ENCODE peak calls at places on chromosomes 4 and X, in seven cellular contexts. One of them, this sample, is unnamed.

GRCh38 chrX:144840616-144841015 is 406.7 kb upstream of the SPANXN1 start:
- DNase-seq in Karpas-422: no peak
- DNase-seq in HepG2: no peak
- DNase-seq in upper lobe of right lung: no peak
- DNase-seq in fibroblast of mammary gland: no peak
- DNase-seq in tibial nerve: no peak
- DNase-seq in GM12865: no peak
- DNase-seq in this sample: no peak

GRCh38 chr4:104901438-104901837 is 245.2 kb upstream of the TET2 start:
- DNase-seq in upper lobe of right lung: no peak
- DNase-seq in HepG2: no peak
- DNase-seq in fibroblast of mammary gland: no peak
- DNase-seq in Karpas-422: no peak
- DNase-seq in tibial nerve: no peak
- DNase-seq in GM12865: peak
- DNase-seq in this sample: no peak

GRCh38 chr4:102338405-102338804 is 6.9 kb downstream of the SLC39A8 start:
- DNase-seq in GM12865: no peak
- DNase-seq in fibroblast of mammary gland: peak
- DNase-seq in HepG2: no peak
- DNase-seq in upper lobe of right lung: no peak
- DNase-seq in Karpas-422: no peak
- DNase-seq in tibial nerve: no peak
- DNase-seq in this sample: no peak

GRCh38 chrX:153779891-153780677 is 757 bp upstream of the SRPK3 start:
- DNase-seq in upper lobe of right lung: no peak
- DNase-seq in fibroblast of mammary gland: no peak
- DNase-seq in tibial nerve: no peak
- DNase-seq in Karpas-422: no peak
- DNase-seq in HepG2: no peak
- DNase-seq in GM12865: no peak
- DNase-seq in this sample: no peak

GRCh38 chrX:110759785-110760184 is 35.8 kb downstream of the CHRDL1 start:
- DNase-seq in tibial nerve: no peak
- DNase-seq in Karpas-422: no peak
- DNase-seq in fibroblast of mammary gland: peak
- DNase-seq in GM12865: no peak
- DNase-seq in HepG2: no peak
- DNase-seq in upper lobe of right lung: no peak
- DNase-seq in this sample: no peak

GRCh38 chr4:153507679-153508073 is 41.5 kb downstream of the TMEM131L start:
- DNase-seq in Karpas-422: no peak
- DNase-seq in fibroblast of mammary gland: no peak
- DNase-seq in GM12865: no peak
- DNase-seq in tibial nerve: no peak
- DNase-seq in upper lobe of right lung: no peak
- DNase-seq in HepG2: no peak
- DNase-seq in this sample: no peak

GRCh38 chrX:154829926-154830442 is 4.5 kb downstream of the SMIM9 start:
- DNase-seq in Karpas-422: no peak
- DNase-seq in tibial nerve: no peak
- DNase-seq in HepG2: no peak
- DNase-seq in fibroblast of mammary gland: no peak
- DNase-seq in GM12865: no peak
- DNase-seq in upper lobe of right lung: no peak
- DNase-seq in this sample: no peak

GRCh38 chr4:112410364-112410763 is 105.6 kb downstream of the NEUROG2 start:
- DNase-seq in HepG2: no peak
- DNase-seq in fibroblast of mammary gland: no peak
- DNase-seq in upper lobe of right lung: no peak
- DNase-seq in GM12865: no peak
- DNase-seq in Karpas-422: no peak
- DNase-seq in tibial nerve: no peak
- DNase-seq in this sample: no peak

GRCh38 chr4:3148926-3149325 is 74.4 kb downstream of the HTT start:
- DNase-seq in HepG2: no peak
- DNase-seq in GM12865: no peak
- DNase-seq in tibial nerve: no peak
- DNase-seq in fibroblast of mammary gland: no peak
- DNase-seq in upper lobe of right lung: no peak
- DNase-seq in Karpas-422: no peak
- DNase-seq in this sample: no peak

GRCh38 chr4:57080781-57081650 is 29.2 kb downstream of the IGFBP7 start:
- DNase-seq in HepG2: peak
- DNase-seq in upper lobe of right lung: no peak
- DNase-seq in Karpas-422: no peak
- DNase-seq in GM12865: peak
- DNase-seq in fibroblast of mammary gland: peak
- DNase-seq in tibial nerve: no peak
- DNase-seq in this sample: no peak

GRCh38 chrX:77749695-77750094 is 36.3 kb downstream of the ATRX start:
- DNase-seq in fibroblast of mammary gland: peak
- DNase-seq in tibial nerve: no peak
- DNase-seq in GM12865: no peak
- DNase-seq in HepG2: no peak
- DNase-seq in Karpas-422: no peak
- DNase-seq in upper lobe of right lung: no peak
- DNase-seq in this sample: no peak

GRCh38 chrX:7028246-7028645 is 119.3 kb upstream of the STS start:
- DNase-seq in tibial nerve: no peak
- DNase-seq in upper lobe of right lung: no peak
- DNase-seq in HepG2: no peak
- DNase-seq in fibroblast of mammary gland: peak
- DNase-seq in GM12865: no peak
- DNase-seq in Karpas-422: no peak
- DNase-seq in this sample: no peak

GRCh38 chr4:55079451-55080173 is 45.8 kb downstream of the KDR start:
- DNase-seq in GM12865: no peak
- DNase-seq in HepG2: no peak
- DNase-seq in Karpas-422: no peak
- DNase-seq in fibroblast of mammary gland: no peak
- DNase-seq in tibial nerve: no peak
- DNase-seq in upper lobe of right lung: no peak
- DNase-seq in this sample: no peak

GRCh38 chr4:113232194-113232593 is 182.7 kb downstream of the ANK2 start:
- DNase-seq in HepG2: no peak
- DNase-seq in fibroblast of mammary gland: no peak
- DNase-seq in upper lobe of right lung: no peak
- DNase-seq in Karpas-422: no peak
- DNase-seq in tibial nerve: no peak
- DNase-seq in GM12865: no peak
- DNase-seq in this sample: no peak

GRCh38 chr4:27016551-27016950 is 155.9 kb downstream of the STIM2 start:
- DNase-seq in fibroblast of mammary gland: no peak
- DNase-seq in upper lobe of right lung: no peak
- DNase-seq in GM12865: no peak
- DNase-seq in tibial nerve: no peak
- DNase-seq in Karpas-422: no peak
- DNase-seq in HepG2: no peak
- DNase-seq in this sample: no peak

GRCh38 chr4:26360864-26361263 is 40.0 kb downstream of the RBPJ start:
- DNase-seq in Karpas-422: no peak
- DNase-seq in fibroblast of mammary gland: no peak
- DNase-seq in upper lobe of right lung: no peak
- DNase-seq in GM12865: no peak
- DNase-seq in tibial nerve: no peak
- DNase-seq in HepG2: no peak
- DNase-seq in this sample: no peak

GRCh38 chr4:2595436-2595835 is 59.0 kb downstream of the FAM193A start:
- DNase-seq in upper lobe of right lung: peak
- DNase-seq in tibial nerve: no peak
- DNase-seq in HepG2: no peak
- DNase-seq in Karpas-422: no peak
- DNase-seq in fibroblast of mammary gland: no peak
- DNase-seq in GM12865: peak
- DNase-seq in this sample: no peak

GRCh38 chrX:136910565-136911040 is 30.1 kb upstream of the RBMX start:
- DNase-seq in GM12865: no peak
- DNase-seq in Karpas-422: no peak
- DNase-seq in tibial nerve: no peak
- DNase-seq in upper lobe of right lung: no peak
- DNase-seq in HepG2: no peak
- DNase-seq in fibroblast of mammary gland: peak
- DNase-seq in this sample: no peak

GRCh38 chrX:19867411-19867732 is 20.0 kb downstream of the SH3KBP1 start:
- DNase-seq in HepG2: no peak
- DNase-seq in fibroblast of mammary gland: peak
- DNase-seq in upper lobe of right lung: no peak
- DNase-seq in Karpas-422: no peak
- DNase-seq in GM12865: peak
- DNase-seq in tibial nerve: peak
- DNase-seq in this sample: no peak

GRCh38 chr4:19205853-19206252 is 1045.9 kb upstream of the SLIT2 start:
- DNase-seq in upper lobe of right lung: no peak
- DNase-seq in GM12865: no peak
- DNase-seq in HepG2: no peak
- DNase-seq in Karpas-422: no peak
- DNase-seq in fibroblast of mammary gland: no peak
- DNase-seq in tibial nerve: no peak
- DNase-seq in this sample: no peak

GRCh38 chr4:163473130-163473529 is 424 bp downstream of the TKTL2 start:
- DNase-seq in fibroblast of mammary gland: no peak
- DNase-seq in upper lobe of right lung: no peak
- DNase-seq in Karpas-422: no peak
- DNase-seq in HepG2: no peak
- DNase-seq in tibial nerve: no peak
- DNase-seq in GM12865: no peak
- DNase-seq in this sample: no peak

GRCh38 chr4:150152764-150153163 is 74.5 kb downstream of the DCLK2 start:
- DNase-seq in upper lobe of right lung: no peak
- DNase-seq in tibial nerve: no peak
- DNase-seq in GM12865: no peak
- DNase-seq in fibroblast of mammary gland: peak
- DNase-seq in Karpas-422: no peak
- DNase-seq in HepG2: no peak
- DNase-seq in this sample: no peak

GRCh38 chrX:9855536-9856320 is 69.5 kb downstream of the SHROOM2 start:
- DNase-seq in GM12865: no peak
- DNase-seq in Karpas-422: no peak
- DNase-seq in HepG2: no peak
- DNase-seq in fibroblast of mammary gland: no peak
- DNase-seq in upper lobe of right lung: no peak
- DNase-seq in tibial nerve: no peak
- DNase-seq in this sample: no peak

GRCh38 chrX:115642304-115642703 is 81.3 kb downstream of the PLS3 start:
- DNase-seq in upper lobe of right lung: no peak
- DNase-seq in GM12865: peak
- DNase-seq in HepG2: no peak
- DNase-seq in tibial nerve: no peak
- DNase-seq in Karpas-422: no peak
- DNase-seq in fibroblast of mammary gland: no peak
- DNase-seq in this sample: no peak

DNA sequence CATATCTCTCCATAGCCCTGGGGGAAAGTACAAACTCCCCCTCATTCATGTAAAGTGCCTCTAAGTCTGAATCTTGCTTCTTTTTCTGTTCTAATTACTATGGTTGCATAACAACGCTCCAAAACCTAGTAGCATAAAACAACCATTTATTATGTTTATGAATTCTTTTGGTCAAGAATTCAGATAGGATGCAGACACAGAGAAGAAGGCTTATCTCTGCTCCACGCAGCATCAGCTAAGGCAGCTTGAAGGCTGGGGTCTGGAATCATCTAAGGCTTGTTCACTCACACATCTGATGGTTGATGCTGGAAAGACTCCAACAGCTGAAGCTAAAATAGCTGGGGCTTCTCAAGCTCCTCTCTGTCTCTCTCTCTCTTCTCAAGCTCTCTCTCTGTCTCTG is 564.5 kb downstream of the ZNF674 start:
- DNase-seq in HepG2: no peak
- DNase-seq in Karpas-422: no peak
- DNase-seq in GM12865: no peak
- DNase-seq in tibial nerve: no peak
- DNase-seq in fibroblast of mammary gland: no peak
- DNase-seq in upper lobe of right lung: no peak
- DNase-seq in this sample: no peak
- H3K4me3 ChIP-seq in HepG2: no peak
- H3K4me3 ChIP-seq in Karpas-422: no peak
- H3K4me3 ChIP-seq in GM12865: no peak
- H3K4me3 ChIP-seq in tibial nerve: no peak
- H3K4me3 ChIP-seq in fibroblast of mammary gland: no peak
- H3K4me3 ChIP-seq in upper lobe of right lung: no peak
- H3K4me3 ChIP-seq in this sample: no peak

GRCh38 chr4:64405761-64406160 is 3.5 kb downstream of the TECRL start:
- DNase-seq in fibroblast of mammary gland: no peak
- DNase-seq in HepG2: no peak
- DNase-seq in GM12865: no peak
- DNase-seq in Karpas-422: no peak
- DNase-seq in upper lobe of right lung: no peak
- DNase-seq in tibial nerve: no peak
- DNase-seq in this sample: no peak

GRCh38 chr4:64409300-64409699 is at the start of gene TECRL:
- DNase-seq in Karpas-422: no peak
- DNase-seq in GM12865: no peak
- DNase-seq in fibroblast of mammary gland: no peak
- DNase-seq in HepG2: no peak
- DNase-seq in tibial nerve: no peak
- DNase-seq in upper lobe of right lung: no peak
- DNase-seq in this sample: no peak

GRCh38 chr4:64402684-64403083 is 6.6 kb downstream of the TECRL start:
- DNase-seq in upper lobe of right lung: no peak
- DNase-seq in Karpas-422: no peak
- DNase-seq in HepG2: no peak
- DNase-seq in tibial nerve: no peak
- DNase-seq in fibroblast of mammary gland: no peak
- DNase-seq in GM12865: no peak
- DNase-seq in this sample: no peak

DNA sequence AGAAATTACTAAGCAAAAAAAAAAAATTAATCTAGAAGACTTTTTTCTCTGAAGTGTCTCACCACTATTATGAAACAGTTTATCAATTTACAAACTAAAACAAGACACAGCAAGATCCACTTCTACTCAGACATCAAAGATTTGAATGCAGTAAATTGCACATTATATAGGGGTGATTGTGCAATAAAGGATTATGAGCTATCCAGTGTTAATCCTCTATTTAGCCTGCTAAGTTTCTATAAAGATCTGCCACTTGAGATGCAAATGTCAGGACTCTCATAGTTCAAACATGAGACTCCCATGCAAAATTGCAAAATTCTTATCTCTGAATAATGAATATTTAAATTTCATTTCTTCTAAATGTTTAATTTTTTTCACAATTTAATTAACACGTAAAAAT is 2.2 kb downstream of the TECRL start:
- DNase-seq in fibroblast of mammary gland: no peak
- DNase-seq in upper lobe of right lung: no peak
- DNase-seq in HepG2: no peak
- DNase-seq in tibial nerve: no peak
- DNase-seq in Karpas-422: no peak
- DNase-seq in GM12865: no peak
- DNase-seq in this sample: no peak
- H3K4me3 ChIP-seq in fibroblast of mammary gland: no peak
- H3K4me3 ChIP-seq in upper lobe of right lung: no peak
- H3K4me3 ChIP-seq in HepG2: no peak
- H3K4me3 ChIP-seq in tibial nerve: no peak
- H3K4me3 ChIP-seq in Karpas-422: no peak
- H3K4me3 ChIP-seq in GM12865: no peak
- H3K4me3 ChIP-seq in this sample: no peak

GRCh38 chrX:53437211-53437610 is 3.0 kb upstream of the HSD17B10 start:
- DNase-seq in upper lobe of right lung: no peak
- DNase-seq in GM12865: no peak
- DNase-seq in fibroblast of mammary gland: no peak
- DNase-seq in tibial nerve: no peak
- DNase-seq in HepG2: no peak
- DNase-seq in Karpas-422: no peak
- DNase-seq in this sample: no peak
- H3K4me3 ChIP-seq in upper lobe of right lung: no peak
- H3K4me3 ChIP-seq in GM12865: no peak
- H3K4me3 ChIP-seq in fibroblast of mammary gland: no peak
- H3K4me3 ChIP-seq in tibial nerve: no peak
- H3K4me3 ChIP-seq in HepG2: no peak
- H3K4me3 ChIP-seq in Karpas-422: no peak
- H3K4me3 ChIP-seq in this sample: no peak

GRCh38 chr4:109801895-109802319 is at the start of gene CFI:
- DNase-seq in HepG2: peak
- DNase-seq in tibial nerve: no peak
- DNase-seq in upper lobe of right lung: no peak
- DNase-seq in Karpas-422: no peak
- DNase-seq in fibroblast of mammary gland: peak
- DNase-seq in GM12865: no peak
- DNase-seq in this sample: no peak
- H3K4me3 ChIP-seq in HepG2: peak
- H3K4me3 ChIP-seq in tibial nerve: no peak
- H3K4me3 ChIP-seq in upper lobe of right lung: peak
- H3K4me3 ChIP-seq in Karpas-422: no peak
- H3K4me3 ChIP-seq in fibroblast of mammary gland: no peak
- H3K4me3 ChIP-seq in GM12865: no peak
- H3K4me3 ChIP-seq in this sample: no peak

This sample was measured in Jurkat, Clone E6-1.